ENCODE peak calls at places on chromosomes 6 and 20, in seven cellular contexts. One of them, this sample, is unnamed. For H3K27me3, the result is how much of the 10 kb centered on the place peaks cover.

GRCh38 chr20:24379116-24379927 is 90.1 kb upstream of the SYNDIG1 start:
- DNase-seq in Caco-2: no peak
- DNase-seq in PC-9: no peak
- DNase-seq in endodermal cell: no peak
- DNase-seq in psoas muscle: peak
- DNase-seq in GM06990: no peak
- DNase-seq in uterus: peak
- DNase-seq in this sample: peak

GRCh38 chr6:6806793-6807518 is 218.4 kb downstream of the LY86 start:
- DNase-seq in Caco-2: no peak
- DNase-seq in PC-9: no peak
- DNase-seq in endodermal cell: peak
- DNase-seq in psoas muscle: no peak
- DNase-seq in GM06990: no peak
- DNase-seq in uterus: no peak
- DNase-seq in this sample: no peak

GRCh38 chr6:140602843-140603242 is 1228.4 kb upstream of the CITED2 start:
- DNase-seq in Caco-2: no peak
- DNase-seq in PC-9: no peak
- DNase-seq in endodermal cell: no peak
- DNase-seq in psoas muscle: no peak
- DNase-seq in GM06990: no peak
- DNase-seq in uterus: no peak
- DNase-seq in this sample: no peak

GRCh38 chr6:43297644-43298564 is at the start of gene SLC22A7:
- DNase-seq in Caco-2: no peak
- DNase-seq in PC-9: no peak
- DNase-seq in endodermal cell: peak
- DNase-seq in psoas muscle: no peak
- DNase-seq in GM06990: no peak
- DNase-seq in uterus: no peak
- DNase-seq in this sample: no peak

GRCh38 chr20:35093245-35093884 is 758 bp upstream of the TRPC4AP start:
- DNase-seq in Caco-2: no peak
- DNase-seq in PC-9: peak
- DNase-seq in endodermal cell: no peak
- DNase-seq in psoas muscle: no peak
- DNase-seq in GM06990: no peak
- DNase-seq in uterus: no peak
- DNase-seq in this sample: no peak

GRCh38 chr6:169810066-169810989 is 58.9 kb downstream of the ERMARD start:
- DNase-seq in Caco-2: peak
- DNase-seq in PC-9: no peak
- DNase-seq in endodermal cell: peak
- DNase-seq in psoas muscle: no peak
- DNase-seq in GM06990: no peak
- DNase-seq in uterus: no peak
- DNase-seq in this sample: no peak

GRCh38 chr20:44909872-44910689 is at the start of gene PABPC1L:
- DNase-seq in Caco-2: peak
- DNase-seq in PC-9: peak
- DNase-seq in endodermal cell: peak
- DNase-seq in psoas muscle: peak
- DNase-seq in GM06990: peak
- DNase-seq in uterus: peak
- DNase-seq in this sample: no peak

GRCh38 chr20:36149469-36149868 is 5.1 kb upstream of the EPB41L1 start:
- DNase-seq in Caco-2: no peak
- DNase-seq in PC-9: no peak
- DNase-seq in endodermal cell: peak
- DNase-seq in psoas muscle: peak
- DNase-seq in GM06990: no peak
- DNase-seq in uterus: no peak
- DNase-seq in this sample: no peak

GRCh38 chr6:105433723-105434122 is 30.8 kb upstream of the PREP start:
- DNase-seq in Caco-2: no peak
- DNase-seq in PC-9: no peak
- DNase-seq in endodermal cell: no peak
- DNase-seq in psoas muscle: no peak
- DNase-seq in GM06990: no peak
- DNase-seq in uterus: no peak
- DNase-seq in this sample: no peak

DNA sequence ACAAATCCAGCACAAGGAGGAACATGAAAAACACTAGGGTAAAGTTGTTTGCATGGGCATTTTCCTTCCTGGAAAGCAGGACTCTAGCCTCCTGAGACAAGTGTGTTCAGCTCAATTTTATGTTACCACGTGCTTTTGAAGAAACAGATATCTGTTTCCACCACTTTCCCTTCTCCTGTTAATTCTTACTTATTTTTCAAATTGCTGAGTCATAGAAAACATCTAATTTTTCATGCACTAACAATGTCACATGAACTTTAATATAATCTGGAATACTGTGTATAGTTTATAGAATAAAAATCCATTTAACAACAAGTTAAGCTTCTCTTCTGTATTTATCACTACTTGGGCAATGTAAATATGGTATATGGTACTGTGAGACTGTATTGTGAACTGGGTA is 174.2 kb downstream of the ISM1 start:
- DNase-seq in Caco-2: no peak
- DNase-seq in PC-9: no peak
- DNase-seq in endodermal cell: no peak
- DNase-seq in psoas muscle: no peak
- DNase-seq in GM06990: no peak
- DNase-seq in uterus: no peak
- DNase-seq in this sample: no peak
- TF ChIP-seq CTCF in Caco-2: no peak
- TF ChIP-seq CTCF in PC-9: no peak
- TF ChIP-seq CTCF in endodermal cell: no peak
- TF ChIP-seq CTCF in psoas muscle: no peak
- TF ChIP-seq CTCF in GM06990: no peak
- TF ChIP-seq CTCF in uterus: no peak
- TF ChIP-seq CTCF in this sample: no peak

DNA sequence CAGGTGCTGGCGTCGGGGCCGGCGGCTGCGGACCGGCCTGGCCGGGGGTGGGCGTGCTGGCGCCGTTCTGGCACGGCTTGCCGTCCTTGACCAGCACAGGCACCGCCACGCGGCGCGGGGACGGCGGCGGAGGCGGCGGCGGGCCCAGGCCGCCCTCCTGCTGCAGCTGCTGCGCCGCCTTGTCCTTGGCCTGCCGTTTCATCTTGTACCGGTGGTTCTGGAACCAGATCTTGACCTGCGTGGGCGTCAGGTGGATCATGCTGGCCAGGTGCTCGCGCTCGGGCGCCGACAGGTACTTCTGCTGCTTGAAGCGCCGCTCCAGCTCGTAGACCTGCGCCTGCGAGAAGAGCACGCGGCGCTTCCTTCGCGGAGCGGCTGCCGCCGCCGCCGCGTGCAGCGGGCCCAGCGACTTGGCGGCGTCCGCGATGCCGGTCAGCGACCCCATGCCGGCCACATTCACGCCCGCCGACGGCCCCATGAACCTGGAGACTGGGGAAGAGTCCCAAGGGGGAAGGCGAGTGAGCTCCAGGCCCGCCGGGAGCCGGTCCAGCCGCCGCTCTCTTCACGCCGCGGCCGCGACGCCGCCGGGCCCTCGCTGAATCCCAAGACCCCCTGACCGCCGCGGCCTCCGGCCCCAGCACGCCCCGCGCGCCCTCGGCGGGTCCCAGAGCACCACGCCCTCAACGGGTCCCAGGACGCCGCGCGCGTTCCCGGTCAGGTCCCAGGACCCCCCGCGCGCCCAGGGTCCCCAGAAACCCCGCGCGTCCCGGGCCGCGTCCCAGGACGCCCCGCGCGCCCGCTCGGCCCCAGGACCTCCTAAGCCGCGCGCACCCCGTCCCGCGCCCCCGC is 1.1 kb downstream of the NKX2-4 start:
- DNase-seq in Caco-2: no peak
- DNase-seq in PC-9: no peak
- DNase-seq in endodermal cell: peak
- DNase-seq in psoas muscle: no peak
- DNase-seq in GM06990: no peak
- DNase-seq in uterus: no peak
- DNase-seq in this sample: no peak
- H3K27me3 ChIP-seq in Caco-2: under half
- H3K27me3 ChIP-seq in PC-9: under half
- H3K27me3 ChIP-seq in endodermal cell: half or more
- H3K27me3 ChIP-seq in psoas muscle: under half
- H3K27me3 ChIP-seq in GM06990: under half
- H3K27me3 ChIP-seq in uterus: half or more
- H3K27me3 ChIP-seq in this sample: under half

GRCh38 chr6:153442096-153442495 is 311.0 kb upstream of the RGS17 start:
- DNase-seq in Caco-2: no peak
- DNase-seq in PC-9: no peak
- DNase-seq in endodermal cell: peak
- DNase-seq in psoas muscle: no peak
- DNase-seq in GM06990: no peak
- DNase-seq in uterus: no peak
- DNase-seq in this sample: no peak

GRCh38 chr6:153435787-153436186 is 304.7 kb upstream of the RGS17 start:
- DNase-seq in Caco-2: no peak
- DNase-seq in PC-9: no peak
- DNase-seq in endodermal cell: no peak
- DNase-seq in psoas muscle: no peak
- DNase-seq in GM06990: no peak
- DNase-seq in uterus: no peak
- DNase-seq in this sample: no peak

GRCh38 chr6:153436346-153436745 is 305.3 kb upstream of the RGS17 start:
- DNase-seq in Caco-2: no peak
- DNase-seq in PC-9: no peak
- DNase-seq in endodermal cell: peak
- DNase-seq in psoas muscle: no peak
- DNase-seq in GM06990: no peak
- DNase-seq in uterus: no peak
- DNase-seq in this sample: no peak

DNA sequence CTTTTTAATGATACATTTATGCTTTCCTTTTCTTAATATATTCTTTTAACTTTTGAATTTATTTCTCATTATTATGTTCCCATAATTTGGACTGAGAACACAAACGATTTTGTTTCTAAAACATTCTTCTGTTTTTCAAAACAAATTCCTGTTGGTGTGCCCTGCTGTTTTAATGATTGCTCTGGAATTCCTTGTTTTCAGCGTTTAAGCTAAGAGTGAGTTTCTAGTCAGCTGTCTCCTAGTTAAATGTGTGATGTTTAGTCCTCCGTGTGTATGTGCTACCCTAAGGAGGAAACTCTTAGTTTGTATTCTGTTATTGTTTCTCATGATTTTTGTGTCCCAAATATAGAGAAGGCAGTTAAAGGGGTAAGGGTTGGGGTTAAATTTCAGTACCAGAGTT is 306.1 kb upstream of the RGS17 start:
- DNase-seq in Caco-2: no peak
- DNase-seq in PC-9: no peak
- DNase-seq in endodermal cell: no peak
- DNase-seq in psoas muscle: no peak
- DNase-seq in GM06990: no peak
- DNase-seq in uterus: no peak
- DNase-seq in this sample: no peak
- H3K4me3 ChIP-seq in Caco-2: no peak
- H3K4me3 ChIP-seq in PC-9: no peak
- H3K4me3 ChIP-seq in endodermal cell: no peak
- H3K4me3 ChIP-seq in psoas muscle: no peak
- H3K4me3 ChIP-seq in GM06990: no peak
- H3K4me3 ChIP-seq in uterus: no peak
- H3K4me3 ChIP-seq in this sample: no peak

DNA sequence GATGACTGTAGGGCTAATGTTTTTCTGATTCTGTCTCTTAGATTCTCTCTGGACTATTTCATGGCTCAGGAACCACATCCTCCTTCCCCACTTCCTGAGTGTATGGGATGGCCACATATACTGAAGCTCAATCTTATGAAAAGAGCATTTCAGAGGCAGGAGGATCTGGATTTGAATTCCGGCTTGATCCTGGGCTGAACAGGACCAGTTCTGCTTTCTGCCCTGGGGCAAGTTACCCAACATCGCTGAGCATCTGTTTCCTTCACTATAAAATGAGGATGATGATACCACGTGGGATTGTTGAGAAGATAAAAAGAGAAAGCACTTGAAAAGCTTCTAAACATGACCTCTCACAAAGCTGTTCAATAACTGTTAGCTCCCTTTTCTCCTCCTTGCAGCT is 168.4 kb upstream of the TNFAIP3 start:
- DNase-seq in Caco-2: no peak
- DNase-seq in PC-9: no peak
- DNase-seq in endodermal cell: no peak
- DNase-seq in psoas muscle: no peak
- DNase-seq in GM06990: no peak
- DNase-seq in uterus: no peak
- DNase-seq in this sample: no peak
- TF ChIP-seq CTCF in Caco-2: no peak
- TF ChIP-seq CTCF in PC-9: no peak
- TF ChIP-seq CTCF in endodermal cell: no peak
- TF ChIP-seq CTCF in psoas muscle: no peak
- TF ChIP-seq CTCF in GM06990: no peak
- TF ChIP-seq CTCF in uterus: no peak
- TF ChIP-seq CTCF in this sample: no peak

GRCh38 chr6:30483677-30484279 is 5.5 kb upstream of the HLA-E start:
- DNase-seq in Caco-2: no peak
- DNase-seq in PC-9: peak
- DNase-seq in endodermal cell: no peak
- DNase-seq in psoas muscle: no peak
- DNase-seq in GM06990: no peak
- DNase-seq in uterus: no peak
- DNase-seq in this sample: no peak
- H3K27me3 ChIP-seq in Caco-2: under half
- H3K27me3 ChIP-seq in PC-9: under half
- H3K27me3 ChIP-seq in endodermal cell: half or more
- H3K27me3 ChIP-seq in psoas muscle: under half
- H3K27me3 ChIP-seq in GM06990: under half
- H3K27me3 ChIP-seq in uterus: under half
- H3K27me3 ChIP-seq in this sample: under half

GRCh38 chr6:26122793-26123674 is 35.8 kb downstream of the HFE start:
- DNase-seq in Caco-2: peak
- DNase-seq in PC-9: peak
- DNase-seq in endodermal cell: peak
- DNase-seq in psoas muscle: peak
- DNase-seq in GM06990: peak
- DNase-seq in uterus: peak
- DNase-seq in this sample: peak

GRCh38 chr6:26121141-26122004 is 34.1 kb downstream of the HFE start:
- DNase-seq in Caco-2: no peak
- DNase-seq in PC-9: no peak
- DNase-seq in endodermal cell: no peak
- DNase-seq in psoas muscle: no peak
- DNase-seq in GM06990: no peak
- DNase-seq in uterus: no peak
- DNase-seq in this sample: no peak

GRCh38 chr6:26122402-26122792 is 35.2 kb downstream of the HFE start:
- DNase-seq in Caco-2: no peak
- DNase-seq in PC-9: no peak
- DNase-seq in endodermal cell: peak
- DNase-seq in psoas muscle: no peak
- DNase-seq in GM06990: no peak
- DNase-seq in uterus: no peak
- DNase-seq in this sample: no peak

GRCh38 chr6:26120807-26121140 is 33.5 kb downstream of the HFE start:
- DNase-seq in Caco-2: no peak
- DNase-seq in PC-9: no peak
- DNase-seq in endodermal cell: no peak
- DNase-seq in psoas muscle: no peak
- DNase-seq in GM06990: no peak
- DNase-seq in uterus: no peak
- DNase-seq in this sample: no peak

GRCh38 chr6:26122005-26122388 is 34.8 kb downstream of the HFE start:
- DNase-seq in Caco-2: no peak
- DNase-seq in PC-9: no peak
- DNase-seq in endodermal cell: no peak
- DNase-seq in psoas muscle: no peak
- DNase-seq in GM06990: peak
- DNase-seq in uterus: no peak
- DNase-seq in this sample: no peak
- H3K4me3 ChIP-seq in Caco-2: no peak
- H3K4me3 ChIP-seq in PC-9: peak
- H3K4me3 ChIP-seq in endodermal cell: peak
- H3K4me3 ChIP-seq in psoas muscle: peak
- H3K4me3 ChIP-seq in GM06990: peak
- H3K4me3 ChIP-seq in uterus: no peak
- H3K4me3 ChIP-seq in this sample: no peak

This sample was measured in BJ.